ENCODE peak calls at places on chromosome 1, in four cellular contexts. B is nephron progenitor cell, W is ELF-1, Z is uterus. H is an unnamed sample.

GRCh38 chr1:248807067-248807737 is 18.5 kb downstream of the SH3BP5L start:
- DNase-seq in B (peak), W (peak), Z (no peak), H (peak)

GRCh38 chr1:174556392-174556791 is 108.6 kb downstream of the GPR52 start:
- DNase-seq in B (no peak), W (no peak), Z (no peak), H (no peak)

GRCh38 chr1:216190438-216190837 is 232.8 kb downstream of the USH2A start:
- DNase-seq in B (no peak), W (no peak), Z (no peak), H (no peak)

GRCh38 chr1:110235839-110236682 is 25.9 kb downstream of the KCNC4 start:
- DNase-seq in B (no peak), W (peak), Z (no peak), H (peak)

GRCh38 chr1:61247881-61248752 is 165.8 kb downstream of the NFIA start:
- DNase-seq in B (no peak), W (no peak), Z (no peak), H (no peak)

GRCh38 chr1:67342002-67342890 is 34.6 kb downstream of the IL12RB2 start:
- DNase-seq in B (no peak), W (peak), Z (no peak), H (peak)

GRCh38 chr1:246219508-246220030 is 287.5 kb downstream of the SMYD3 start:
- DNase-seq in B (peak), W (peak), Z (no peak), H (no peak)

GRCh38 chr1:41173651-41174050 is 68.5 kb downstream of the SCMH1 start:
- DNase-seq in B (no peak), W (no peak), Z (no peak), H (no peak)

GRCh38 chr1:17307946-17308345 is at the start of gene PADI4:
- DNase-seq in B (no peak), W (no peak), Z (no peak), H (no peak)

GRCh38 chr1:30627994-30628393 is 95.4 kb downstream of the MATN1 start:
- DNase-seq in B (no peak), W (no peak), Z (peak), H (no peak)

GRCh38 chr1:188489336-188490112 is 1660.8 kb downstream of the PLA2G4A start:
- DNase-seq in B (no peak), W (peak), Z (no peak), H (no peak)

GRCh38 chr1:241950390-241950789 is 7.2 kb upstream of the BECN2 start:
- DNase-seq in B (no peak), W (no peak), Z (no peak), H (no peak)

GRCh38 chr1:2202843-2203601 is 8.4 kb upstream of the FAAP20 start:
- DNase-seq in B (no peak), W (no peak), Z (no peak), H (no peak)